ENCODE peak calls at places on chromosomes 6 and 20, in ten cellular contexts. P is caudate nucleus; R is transverse colon; J is GM13977; L is ACHN; S is foreskin keratinocyte; B is activated T-cell treated with anti-CD3 and anti-CD28 coated beads, Interleukin-2, amount 50 U/mL, for 72 hours; I is NCI-H510A treated with DMSO at 0.1 percent for 48 hours; V is DMS153; O is ureter. Z is an unnamed sample.

GRCh38 chr6:127459231-127459641 is at the start of gene KIAA0408:
- DNase-seq in I (peak), S (no peak), L (no peak), V (no peak), B (no peak), P (no peak), O (peak), J (no peak), R (peak), Z (no peak)

GRCh38 chr6:109202409-109203264 is 107.3 kb downstream of the CEP57L1 start:
- DNase-seq in V (no peak), L (no peak), R (no peak), I (no peak), S (peak), O (no peak), J (no peak), B (peak), P (no peak), Z (no peak)

GRCh38 chr6:51949451-51949850 is 138.0 kb downstream of the PKHD1 start:
- DNase-seq in B (no peak), I (no peak), L (no peak), R (no peak), S (no peak), P (no peak), J (no peak), O (no peak), V (no peak), Z (no peak)

GRCh38 chr6:46772754-46773153 is 20.4 kb upstream of the MEP1A start:
- DNase-seq in I (no peak), V (no peak), L (no peak), O (no peak), J (peak), B (no peak), P (peak), S (no peak), R (peak), Z (no peak)

GRCh38 chr6:168314948-168315347 is 4.6 kb downstream of the DACT2 start:
- DNase-seq in O (no peak), S (peak), P (no peak), J (no peak), V (no peak), I (no peak), R (no peak), B (no peak), L (peak), Z (no peak)

GRCh38 chr6:26240157-26240980 is 124.6 kb upstream of the BTN3A2 start:
- DNase-seq in P (no peak), S (peak), I (no peak), J (peak), L (no peak), R (peak), O (peak), B (peak), V (no peak), Z (no peak)

GRCh38 chr6:31771992-31772358 is 5.2 kb downstream of the VWA7 start:
- DNase-seq in O (no peak), P (no peak), L (no peak), J (no peak), I (no peak), B (no peak), R (no peak), S (no peak), V (no peak), Z (no peak)

GRCh38 chr20:54668271-54669053 is 193.1 kb downstream of the DOK5 start:
- DNase-seq in V (no peak), O (no peak), S (no peak), L (peak), J (peak), P (no peak), R (peak), B (peak), I (peak), Z (no peak)

GRCh38 chr20:50475879-50476292 is 34.3 kb upstream of the PTPN1 start:
- DNase-seq in P (no peak), V (no peak), J (no peak), O (no peak), I (no peak), R (peak), B (no peak), L (peak), S (no peak), Z (no peak)

GRCh38 chr6:79841577-79842381 is 105.6 kb downstream of the ELOVL4 start:
- DNase-seq in P (no peak), R (no peak), S (no peak), B (no peak), J (no peak), L (no peak), V (no peak), O (no peak), I (no peak), Z (no peak)

GRCh38 chr6:140811642-140812041 is 1321.1 kb upstream of the GJE1 start:
- DNase-seq in P (no peak), J (peak), L (no peak), B (no peak), S (no peak), I (no peak), O (no peak), R (no peak), V (no peak), Z (no peak)

GRCh38 chr6:28371706-28372451 is 22.1 kb downstream of the ZKSCAN3 start:
- DNase-seq in L (peak), O (no peak), S (no peak), I (no peak), R (no peak), P (no peak), J (peak), B (no peak), V (no peak), Z (no peak)

GRCh38 chr6:117503211-117503610 is 20.7 kb downstream of the DCBLD1 start:
- DNase-seq in V (no peak), I (no peak), J (no peak), B (no peak), L (no peak), R (no peak), O (no peak), P (no peak), S (no peak), Z (no peak)

GRCh38 chr20:36399147-36399968 is 93.2 kb downstream of the DLGAP4 start:
- DNase-seq in V (peak), S (peak), I (peak), R (peak), B (peak), L (peak), O (no peak), P (peak), J (peak), Z (no peak)

GRCh38 chr20:22833851-22834250 is 201.3 kb upstream of the SSTR4 start:
- DNase-seq in P (no peak), L (no peak), S (no peak), V (no peak), B (no peak), I (no peak), R (no peak), O (no peak), J (no peak), Z (no peak)

GRCh38 chr6:75893058-75893775 is 144.2 kb downstream of the MYO6 start:
- DNase-seq in B (no peak), V (peak), P (no peak), I (peak), O (no peak), R (no peak), L (peak), J (peak), S (peak), Z (no peak)

GRCh38 chr20:598133-598881 is 11.8 kb downstream of the TCF15 start:
- DNase-seq in O (no peak), L (no peak), B (no peak), J (no peak), V (no peak), R (no peak), I (no peak), S (no peak), P (no peak), Z (no peak)

GRCh38 chr6:36839819-36840379 is 655 bp upstream of the CPNE5 start:
- DNase-seq in R (no peak), S (no peak), L (peak), I (no peak), J (peak), B (peak), O (no peak), P (peak), V (no peak), Z (no peak)

GRCh38 chr20:387520-387919 is 7.0 kb downstream of the TRIB3 start:
- DNase-seq in B (no peak), V (no peak), L (no peak), I (no peak), S (no peak), P (no peak), O (no peak), J (no peak), R (no peak), Z (no peak)

GRCh38 chr6:14658909-14659561 is 541.5 kb downstream of the CD83 start:
- DNase-seq in J (no peak), P (no peak), B (no peak), S (peak), V (no peak), I (no peak), R (no peak), L (no peak), O (no peak), Z (no peak)

GRCh38 chr20:44990425-44990824 is 24.1 kb downstream of the STK4 start:
- DNase-seq in P (no peak), B (peak), R (no peak), J (no peak), O (no peak), L (no peak), I (no peak), S (no peak), V (no peak), Z (no peak)

GRCh38 chr6:28522594-28523557 is 2.8 kb upstream of the GPX5 start:
- DNase-seq in I (no peak), L (no peak), P (no peak), S (no peak), J (no peak), B (peak), O (no peak), R (no peak), V (no peak), Z (no peak)

GRCh38 chr6:125974214-125974866 is 12.0 kb upstream of the TRMT11 start:
- DNase-seq in B (no peak), S (no peak), I (peak), J (no peak), P (no peak), L (peak), O (no peak), V (peak), R (no peak), Z (no peak)